ENCODE peak calls at places on chromosomes 4 and X, in five cellular contexts. G is lower leg skin, T is GM20000, J is body of pancreas, D is mesothelial cell of epicardium. L is an unnamed sample.

GRCh38 chr4:87363552-87363951 is 27.4 kb downstream of the HSD17B11 start:
- DNase-seq in D (no peak), T (no peak), G (no peak), J (no peak), L (no peak)

GRCh38 chr4:150682126-150682525 is 100.2 kb downstream of the MAB21L2 start:
- DNase-seq in J (no peak), G (no peak), T (no peak), D (no peak), L (no peak)

GRCh38 chr4:147793569-147793968 is 61.7 kb downstream of the ARHGAP10 start:
- DNase-seq in G (no peak), J (no peak), D (no peak), T (no peak), L (no peak)

GRCh38 chrX:133857648-133858269 is 127.6 kb downstream of the GPC3 start:
- DNase-seq in G (no peak), T (no peak), D (no peak), J (no peak), L (no peak)

GRCh38 chr4:54384563-54384962 is 155.5 kb downstream of the PDGFRA start:
- DNase-seq in G (no peak), D (no peak), J (peak), T (no peak), L (no peak)

GRCh38 chrX:72693477-72693876 is 20.6 kb downstream of the PHKA1 start:
- DNase-seq in D (no peak), T (no peak), G (no peak), J (no peak), L (no peak)

GRCh38 chr4:124710911-124711310 is 1.6 kb downstream of the ANKRD50 start:
- DNase-seq in D (no peak), G (peak), T (no peak), J (peak), L (no peak)

GRCh38 chrX:17242470-17242869 is 132.5 kb upstream of the NHS start:
- DNase-seq in J (peak), G (peak), T (peak), D (no peak), L (no peak)

GRCh38 chr4:117817316-117817715 is 217.0 kb upstream of the NDST3 start:
- DNase-seq in J (no peak), G (no peak), T (no peak), D (no peak), L (no peak)

GRCh38 chrX:109966246-109966645 is 36.7 kb upstream of the TMEM164 start:
- DNase-seq in J (no peak), T (no peak), D (no peak), G (no peak), L (no peak)

GRCh38 chr4:82217986-82218715 is 155.6 kb downstream of the HNRNPD start:
- DNase-seq in G (no peak), J (no peak), D (no peak), T (no peak), L (no peak)
- TF ChIP-seq CTCF in G (no peak), J (peak), D (no peak), T (peak), L (no peak)

GRCh38 chrX:51395474-51395806 is 62.8 kb downstream of the NUDT10 start:
- DNase-seq in G (no peak), T (no peak), J (no peak), D (no peak), L (no peak)

GRCh38 chrX:51395807-51396728 is 63.4 kb downstream of the NUDT10 start:
- DNase-seq in T (no peak), G (no peak), J (peak), D (no peak), L (no peak)
- TF ChIP-seq CTCF in T (no peak), G (no peak), J (peak), D (peak), L (no peak)

GRCh38 chr4:9927317-9928007 is 93.8 kb downstream of the SLC2A9 start:
- DNase-seq in J (no peak), G (no peak), T (no peak), D (no peak), L (no peak)
- TF ChIP-seq CTCF in J (no peak), G (no peak), T (no peak), D (no peak), L (no peak)

GRCh38 chr4:66842401-66842800 is 702.9 kb downstream of the CENPC start:
- DNase-seq in G (no peak), J (no peak), D (no peak), T (no peak), L (no peak)
- TF ChIP-seq CTCF in G (no peak), J (no peak), D (no peak), T (no peak), L (no peak)

DNA sequence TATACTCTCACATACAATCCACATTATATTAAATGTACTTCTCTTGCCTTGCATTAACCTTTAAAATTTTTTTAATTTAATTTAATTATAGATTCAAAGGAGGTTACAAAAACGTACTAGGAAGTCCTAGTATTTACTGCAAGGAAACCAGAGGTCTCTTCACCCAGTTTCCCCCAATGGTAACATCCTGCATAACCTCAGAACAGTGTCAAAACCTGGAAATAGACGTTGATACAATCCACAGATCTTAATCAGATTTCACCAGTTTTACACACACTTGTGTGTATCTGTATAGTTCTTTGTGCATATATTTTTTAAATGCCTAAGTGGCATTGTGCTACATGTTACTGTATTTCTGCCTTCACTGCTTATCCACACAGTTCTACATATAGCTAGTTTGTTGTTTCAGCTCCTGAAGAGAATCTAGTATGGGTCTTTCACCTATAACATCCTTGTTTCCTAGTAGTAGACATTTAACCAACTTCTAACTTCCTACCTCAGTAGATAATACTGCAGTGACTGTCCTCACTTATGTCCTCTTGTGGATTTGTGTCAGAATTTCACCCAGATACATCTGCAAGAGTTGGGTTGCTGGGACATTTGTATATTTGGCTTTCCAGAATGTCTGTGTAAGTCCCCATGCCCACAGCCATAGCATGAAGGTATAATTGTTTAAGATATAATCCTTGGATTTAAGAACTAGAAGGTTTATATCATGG is 103.2 kb downstream of the NFKB1 start:
- DNase-seq in G (no peak), D (no peak), T (no peak), J (no peak), L (no peak)
- TF ChIP-seq CTCF in G (no peak), D (no peak), T (no peak), J (no peak), L (no peak)

L was measured in omental fat pad.